ENCODE peak calls at places on chromosomes 12 and 14, in seven cellular contexts. Q is uterus, G is WTC11, R is keratinocyte, H is cerebellum, J is left colon, L is NCI-H345. O is an unnamed sample.
A peak's percentile ranks its signal among the peaks of the same experiment; 100 is the strongest.

GRCh38 chr12:82694970-82695369 is 8.3 kb downstream of the TMTC2 start:
- DNase-seq in H (no peak), G (no peak), J (no peak), L (no peak), Q (no peak), R (no peak), O (no peak)

GRCh38 chr12:103138538-103138937 is 181.1 kb downstream of the ASCL1 start:
- DNase-seq in L (no peak), J (no peak), G (no peak), R (no peak), H (no peak), Q (no peak), O (no peak)

GRCh38 chr12:63918788-63919300 is 74.3 kb downstream of the SRGAP1 start:
- DNase-seq in L (no peak), Q (no peak), H (no peak), R (peak; percentile 32), G (no peak), J (no peak), O (no peak)

GRCh38 chr12:76073561-76073960 is 10.9 kb downstream of the NAP1L1 start:
- DNase-seq in J (no peak), L (no peak), R (no peak), Q (no peak), H (no peak), G (no peak), O (no peak)

GRCh38 chr14:44960646-44961045 is 1.1 kb downstream of the KLHL28 start:
- DNase-seq in L (no peak), Q (no peak), H (no peak), G (no peak), J (no peak), R (no peak), O (no peak)

GRCh38 chr14:104016873-104017650 is 68.4 kb upstream of the ASPG start:
- DNase-seq in L (no peak), R (no peak), H (no peak), Q (no peak), J (no peak), G (no peak), O (no peak)

GRCh38 chr12:98227162-98227561 is 288.2 kb upstream of the TMPO start:
- DNase-seq in R (no peak), H (no peak), G (peak; percentile 23), J (no peak), Q (no peak), L (no peak), O (peak; percentile 2)

GRCh38 chr12:100959481-100959880 is 164.9 kb downstream of the ANO4 start:
- DNase-seq in Q (no peak), J (no peak), H (no peak), G (no peak), R (no peak), L (no peak), O (no peak)

GRCh38 chr12:15268927-15269552 is 47.8 kb upstream of the RERG start:
- DNase-seq in Q (peak; percentile 35), J (peak; percentile 32), H (peak; percentile 32), L (peak; percentile 81), R (peak; percentile 23), G (no peak), O (peak; percentile 22)

GRCh38 chr12:26400627-26401026 is 205.3 kb downstream of the SSPN start:
- DNase-seq in G (no peak), R (no peak), L (no peak), J (no peak), H (no peak), Q (no peak), O (no peak)

GRCh38 chr12:39236994-39237393 is 205.9 kb downstream of the KIF21A start:
- DNase-seq in G (no peak), R (no peak), J (no peak), L (no peak), H (no peak), Q (no peak), O (no peak)